ENCODE peak calls at places on chromosomes 16 and 17, in eight cellular contexts. X is SK-N-SH, Y is prostate gland, M is spleen, R is fibroblast of pulmonary artery, O is kidney epithelial cell, P is astrocyte of the spinal cord, E is IMR-90. G is an unnamed sample.

GRCh38 chr16:48501516-48502377 is 108.2 kb downstream of the N4BP1 start:
- DNase-seq in X (no peak), Y (no peak), M (peak; percentile 40), R (peak; percentile 25), O (no peak), P (no peak), E (no peak), G (no peak)

GRCh38 chr17:37788531-37788930 is 43.7 kb upstream of the HNF1B start:
- DNase-seq in X (no peak), Y (no peak), M (no peak), R (no peak), O (no peak), P (no peak), E (no peak), G (no peak)

GRCh38 chr17:50107790-50108414 is 12.8 kb downstream of the PDK2 start:
- DNase-seq in X (no peak), Y (no peak), M (no peak), R (no peak), O (no peak), P (no peak), E (peak; percentile 69), G (no peak)

GRCh38 chr16:85234310-85235235 is 122.3 kb upstream of the CIBAR2 start:
- DNase-seq in X (peak; percentile 96), Y (no peak), M (peak; percentile 84), R (peak; percentile 73), O (no peak), P (peak; percentile 89), E (peak; percentile 85), G (peak; percentile 68)

GRCh38 chr17:41322264-41322902 is 6.9 kb upstream of the KRTAP17-1 start:
- DNase-seq in X (peak; percentile 50), Y (peak; percentile 43), M (no peak), R (peak; percentile 70), O (peak; percentile 45), P (peak; percentile 75), E (peak; percentile 79), G (no peak)

GRCh38 chr17:51563961-51564360 is 303.6 kb downstream of the UTP18 start:
- DNase-seq in X (no peak), Y (no peak), M (no peak), R (no peak), O (no peak), P (no peak), E (no peak), G (no peak)

GRCh38 chr16:19463468-19464315 is 46.0 kb downstream of the TMC5 start:
- DNase-seq in X (no peak), Y (no peak), M (no peak), R (no peak), O (no peak), P (no peak), E (no peak), G (no peak)

GRCh38 chr17:66711936-66712335 is 123.0 kb upstream of the CACNG5 start:
- DNase-seq in X (no peak), Y (peak; percentile 84), M (no peak), R (no peak), O (peak; percentile 35), P (peak; percentile 75), E (no peak), G (no peak)

GRCh38 chr16:53915452-53916160 is 211.7 kb downstream of the FTO start:
- DNase-seq in X (no peak), Y (no peak), M (no peak), R (no peak), O (no peak), P (peak; percentile 33), E (no peak), G (no peak)

GRCh38 chr17:51046527-51047384 is 73.9 kb downstream of the SPAG9 start:
- DNase-seq in X (peak; percentile 84), Y (peak; percentile 74), M (no peak), R (peak; percentile 96), O (peak; percentile 78), P (peak; percentile 96), E (peak; percentile 87), G (peak; percentile 67)

GRCh38 chr16:8720080-8720966 is 45.9 kb downstream of the ABAT start:
- DNase-seq in X (peak; percentile 80), Y (no peak), M (no peak), R (no peak), O (peak; percentile 52), P (no peak), E (no peak), G (no peak)

GRCh38 chr17:30372755-30373154 is 6.0 kb upstream of the CPD start:
- DNase-seq in X (no peak), Y (no peak), M (no peak), R (no peak), O (peak; percentile 29), P (no peak), E (peak; percentile 80), G (no peak)
- TF ChIP-seq CTCF in X (peak; percentile 25), Y (no peak), M (no peak), R (no peak), O (peak; percentile 6), P (no peak), E (no peak), G (no peak)

GRCh38 chr16:87725596-87726235 is 40.1 kb downstream of the KLHDC4 start:
- DNase-seq in X (no peak), Y (no peak), M (no peak), R (peak; percentile 30), O (no peak), P (peak; percentile 70), E (peak; percentile 74), G (no peak)

GRCh38 chr16:87722590-87723223 is 43.1 kb downstream of the KLHDC4 start:
- DNase-seq in X (peak; percentile 64), Y (no peak), M (no peak), R (no peak), O (no peak), P (no peak), E (no peak), G (no peak)

GRCh38 chr16:87727346-87727745 is 38.4 kb downstream of the KLHDC4 start:
- DNase-seq in X (no peak), Y (no peak), M (no peak), R (no peak), O (no peak), P (no peak), E (no peak), G (no peak)

GRCh38 chr16:87723224-87723619 is 42.6 kb downstream of the KLHDC4 start:
- DNase-seq in X (peak; percentile 99), Y (no peak), M (peak; percentile 83), R (peak; percentile 77), O (peak; percentile 98), P (peak; percentile 76), E (peak; percentile 97), G (peak; percentile 45)

GRCh38 chr16:87724490-87725291 is 41.1 kb downstream of the KLHDC4 start:
- DNase-seq in X (no peak), Y (no peak), M (no peak), R (no peak), O (no peak), P (no peak), E (no peak), G (no peak)
- TF ChIP-seq CTCF in X (no peak), Y (no peak), M (no peak), R (no peak), O (no peak), P (no peak), E (no peak), G (no peak)

GRCh38 chr17:78800132-78800931 is 18.3 kb upstream of the CYTH1 start:
- DNase-seq in X (no peak), Y (no peak), M (no peak), R (no peak), O (no peak), P (no peak), E (no peak), G (no peak)

GRCh38 chr17:78797213-78797612 is 15.1 kb upstream of the CYTH1 start:
- DNase-seq in X (no peak), Y (no peak), M (no peak), R (no peak), O (no peak), P (no peak), E (no peak), G (no peak)

GRCh38 chr17:78797691-78798585 is 15.9 kb upstream of the CYTH1 start:
- DNase-seq in X (no peak), Y (no peak), M (no peak), R (no peak), O (no peak), P (no peak), E (no peak), G (no peak)

GRCh38 chr17:78796134-78796900 is 14.2 kb upstream of the CYTH1 start:
- DNase-seq in X (no peak), Y (peak; percentile 73), M (peak; percentile 54), R (no peak), O (no peak), P (no peak), E (no peak), G (no peak)

DNA sequence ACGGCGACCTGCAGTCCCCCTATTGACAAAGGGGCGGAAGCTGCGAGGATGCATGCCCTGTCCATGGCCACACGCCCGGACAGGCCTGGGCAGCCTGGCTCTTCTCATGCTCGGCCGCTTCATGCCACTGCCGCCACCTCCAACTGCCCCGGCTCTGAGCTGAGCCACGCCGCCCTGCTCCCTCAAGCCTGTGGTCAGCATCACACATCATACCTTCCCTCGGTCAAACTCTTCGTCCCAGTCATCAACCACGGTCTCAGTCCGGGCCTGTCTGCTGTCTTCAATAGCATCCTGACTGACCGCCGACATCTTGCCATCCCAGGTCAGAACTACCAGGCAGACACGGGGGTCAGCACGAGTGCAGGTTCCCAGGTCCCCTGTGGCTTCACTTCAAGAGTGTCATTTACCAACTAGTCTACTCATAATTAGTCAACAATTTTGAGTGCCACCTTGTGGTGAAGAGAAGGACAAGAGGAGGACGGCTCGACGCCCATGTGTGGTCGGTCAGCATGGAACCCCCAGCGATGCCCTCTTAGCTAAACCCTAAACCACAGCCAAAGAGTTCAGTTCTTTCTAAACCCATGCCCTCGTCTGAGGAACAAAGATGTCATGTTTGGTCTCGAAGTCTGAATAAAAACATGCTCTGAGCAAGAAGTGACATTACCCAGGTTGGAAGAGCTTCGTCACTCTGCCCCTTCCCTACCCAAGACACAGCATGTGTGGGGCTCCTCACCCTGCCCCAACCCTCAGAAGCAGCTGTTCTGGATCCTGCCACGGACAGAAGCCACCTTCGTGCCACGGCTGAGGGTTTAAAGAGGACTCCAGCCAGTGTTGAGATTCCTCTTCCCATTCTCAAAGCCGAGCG is 16.9 kb upstream of the CYTH1 start:
- DNase-seq in X (peak; percentile 70), Y (peak; percentile 32), M (no peak), R (peak; percentile 50), O (no peak), P (no peak), E (peak; percentile 13), G (no peak)
- TF ChIP-seq CTCF in X (peak; percentile 55), Y (peak; percentile 62), M (peak; percentile 59), R (peak; percentile 44), O (no peak), P (peak; percentile 42), E (peak; percentile 27), G (peak; percentile 30)

GRCh38 chr17:57671546-57672204 is 73.4 kb downstream of the CCDC182 start:
- DNase-seq in X (peak; percentile 94), Y (peak; percentile 70), M (peak; percentile 91), R (peak; percentile 78), O (peak; percentile 10), P (peak; percentile 80), E (peak; percentile 69), G (no peak)

GRCh38 chr17:57670769-57671545 is 74.1 kb downstream of the CCDC182 start:
- DNase-seq in X (no peak), Y (no peak), M (peak; percentile 45), R (no peak), O (no peak), P (no peak), E (no peak), G (peak; percentile 13)

GRCh38 chr17:57669671-57670529 is 75.2 kb downstream of the CCDC182 start:
- DNase-seq in X (peak; percentile 60), Y (no peak), M (peak; percentile 47), R (no peak), O (no peak), P (no peak), E (no peak), G (peak; percentile 36)

GRCh38 chr17:57672971-57673370 is 72.1 kb downstream of the CCDC182 start:
- DNase-seq in X (no peak), Y (no peak), M (peak; percentile 33), R (no peak), O (no peak), P (no peak), E (no peak), G (no peak)

GRCh38 chr17:57672205-57672632 is 72.9 kb downstream of the CCDC182 start:
- DNase-seq in X (peak; percentile 58), Y (peak; percentile 21), M (peak; percentile 50), R (peak; percentile 65), O (peak; percentile 23), P (peak; percentile 70), E (peak; percentile 51), G (no peak)
- TF ChIP-seq CTCF in X (no peak), Y (no peak), M (peak; percentile 3), R (no peak), O (no peak), P (no peak), E (no peak), G (peak; percentile 48)

G was measured in mesothelial cell of epicardium.